ENCODE peak calls at places on chromosomes 11 and 22, in four cellular contexts. One of them, this sample, is unnamed.

GRCh38 chr11:65321828-65322495 is 7.3 kb downstream of the CDC42EP2 start:
- DNase-seq in A549: no peak
- DNase-seq in HepG2: no peak
- DNase-seq in K562: no peak
- DNase-seq in this sample: no peak

GRCh38 chr22:43217285-43218030 is 30.5 kb upstream of the TTLL12 start:
- DNase-seq in A549: no peak
- DNase-seq in HepG2: no peak
- DNase-seq in K562: no peak
- DNase-seq in this sample: no peak

GRCh38 chr22:25049770-25050169 is 97.3 kb downstream of the KIAA1671 start:
- DNase-seq in A549: no peak
- DNase-seq in HepG2: no peak
- DNase-seq in K562: no peak
- DNase-seq in this sample: no peak

GRCh38 chr22:28188480-28188879 is 269.4 kb upstream of the PITPNB start:
- DNase-seq in A549: no peak
- DNase-seq in HepG2: no peak
- DNase-seq in K562: no peak
- DNase-seq in this sample: peak

GRCh38 chr22:50303848-50304527 is 3.5 kb downstream of the PLXNB2 start:
- DNase-seq in A549: peak
- DNase-seq in HepG2: peak
- DNase-seq in K562: peak
- DNase-seq in this sample: peak

GRCh38 chr11:119907934-119908760 is 179.1 kb upstream of the NECTIN1 start:
- DNase-seq in A549: no peak
- DNase-seq in HepG2: no peak
- DNase-seq in K562: no peak
- DNase-seq in this sample: no peak

GRCh38 chr22:23686416-23687024 is 4.3 kb upstream of the RGL4 start:
- DNase-seq in A549: no peak
- DNase-seq in HepG2: no peak
- DNase-seq in K562: no peak
- DNase-seq in this sample: no peak

GRCh38 chr22:42522546-42522945 is 3.0 kb upstream of the RRP7A start:
- DNase-seq in A549: no peak
- DNase-seq in HepG2: no peak
- DNase-seq in K562: no peak
- DNase-seq in this sample: no peak

GRCh38 chr11:61061081-61061826 is 41.0 kb upstream of the CD5 start:
- DNase-seq in A549: no peak
- DNase-seq in HepG2: no peak
- DNase-seq in K562: no peak
- DNase-seq in this sample: no peak

GRCh38 chr11:108589136-108589535 is 4.4 kb downstream of the EXPH5 start:
- DNase-seq in A549: no peak
- DNase-seq in HepG2: no peak
- DNase-seq in K562: no peak
- DNase-seq in this sample: no peak

GRCh38 chr11:131581006-131581405 is 210.6 kb downstream of the NTM start:
- DNase-seq in A549: no peak
- DNase-seq in HepG2: no peak
- DNase-seq in K562: no peak
- DNase-seq in this sample: no peak

GRCh38 chr11:6405039-6405667 is 13.7 kb downstream of the APBB1 start:
- DNase-seq in A549: no peak
- DNase-seq in HepG2: no peak
- DNase-seq in K562: no peak
- DNase-seq in this sample: peak

GRCh38 chr11:2768471-2769408 is 68.9 kb upstream of the KCNQ1OT1 start:
- DNase-seq in A549: peak
- DNase-seq in HepG2: no peak
- DNase-seq in K562: peak
- DNase-seq in this sample: no peak

GRCh38 chr22:22811016-22812009 is 76.3 kb upstream of the IGLL5 start:
- DNase-seq in A549: no peak
- DNase-seq in HepG2: no peak
- DNase-seq in K562: no peak
- DNase-seq in this sample: no peak

GRCh38 chr11:16881074-16881709 is 133.0 kb downstream of the PLEKHA7 start:
- DNase-seq in A549: no peak
- DNase-seq in HepG2: no peak
- DNase-seq in K562: peak
- DNase-seq in this sample: peak

GRCh38 chr11:13448876-13449275 is 14.1 kb downstream of the BTBD10 start:
- DNase-seq in A549: no peak
- DNase-seq in HepG2: no peak
- DNase-seq in K562: no peak
- DNase-seq in this sample: no peak

GRCh38 chr11:69822676-69823494 is 3.7 kb upstream of the FGF3 start:
- DNase-seq in A549: no peak
- DNase-seq in HepG2: no peak
- DNase-seq in K562: no peak
- DNase-seq in this sample: no peak

GRCh38 chr11:19995131-19995530 is 165.1 kb downstream of the DBX1 start:
- DNase-seq in A549: peak
- DNase-seq in HepG2: peak
- DNase-seq in K562: peak
- DNase-seq in this sample: no peak

DNA sequence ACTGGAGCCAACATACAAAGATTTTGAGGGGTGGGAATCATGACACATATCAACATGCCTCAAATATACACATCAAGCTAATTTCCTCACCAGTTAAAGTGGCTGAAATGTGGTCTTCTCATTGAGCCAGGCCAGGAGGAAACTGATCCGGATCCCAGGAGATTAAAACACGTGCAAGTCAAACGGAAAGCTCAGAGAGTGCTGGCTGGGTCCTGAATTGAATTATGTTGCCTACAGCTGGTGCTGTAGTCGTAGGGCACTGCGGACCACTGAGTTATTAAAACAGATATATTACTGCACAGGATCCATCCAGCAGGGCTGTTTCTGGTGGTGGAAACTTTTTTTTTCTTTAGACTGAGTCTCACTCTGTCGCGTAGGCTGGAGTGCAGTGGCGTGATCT is 14.1 kb upstream of the WNT7B start:
- DNase-seq in A549: no peak
- DNase-seq in HepG2: no peak
- DNase-seq in K562: no peak
- DNase-seq in this sample: no peak
- TF ChIP-seq ESRRA in A549: no peak
- TF ChIP-seq ESRRA in HepG2: no peak
- TF ChIP-seq ESRRA in K562: no peak
- TF ChIP-seq ESRRA in this sample: no peak

GRCh38 chr22:36409911-36410756 is 22.4 kb upstream of the MYH9 start:
- DNase-seq in A549: no peak
- DNase-seq in HepG2: peak
- DNase-seq in K562: no peak
- DNase-seq in this sample: peak
- TF ChIP-seq JUN in A549: no peak
- TF ChIP-seq JUN in HepG2: no peak
- TF ChIP-seq JUN in K562: no peak
- TF ChIP-seq JUN in this sample: no peak

GRCh38 chr11:116079580-116079979 is 575.4 kb upstream of the CADM1 start:
- DNase-seq in A549: no peak
- DNase-seq in HepG2: no peak
- DNase-seq in K562: no peak
- DNase-seq in this sample: no peak

GRCh38 chr11:116077092-116077491 is 572.9 kb upstream of the CADM1 start:
- DNase-seq in A549: no peak
- DNase-seq in HepG2: no peak
- DNase-seq in K562: no peak
- DNase-seq in this sample: no peak

GRCh38 chr11:116082256-116082655 is 578.0 kb upstream of the CADM1 start:
- DNase-seq in A549: no peak
- DNase-seq in HepG2: no peak
- DNase-seq in K562: no peak
- DNase-seq in this sample: no peak

GRCh38 chr11:116073854-116074837 is 569.9 kb upstream of the CADM1 start:
- DNase-seq in A549: no peak
- DNase-seq in HepG2: no peak
- DNase-seq in K562: no peak
- DNase-seq in this sample: no peak

DNA sequence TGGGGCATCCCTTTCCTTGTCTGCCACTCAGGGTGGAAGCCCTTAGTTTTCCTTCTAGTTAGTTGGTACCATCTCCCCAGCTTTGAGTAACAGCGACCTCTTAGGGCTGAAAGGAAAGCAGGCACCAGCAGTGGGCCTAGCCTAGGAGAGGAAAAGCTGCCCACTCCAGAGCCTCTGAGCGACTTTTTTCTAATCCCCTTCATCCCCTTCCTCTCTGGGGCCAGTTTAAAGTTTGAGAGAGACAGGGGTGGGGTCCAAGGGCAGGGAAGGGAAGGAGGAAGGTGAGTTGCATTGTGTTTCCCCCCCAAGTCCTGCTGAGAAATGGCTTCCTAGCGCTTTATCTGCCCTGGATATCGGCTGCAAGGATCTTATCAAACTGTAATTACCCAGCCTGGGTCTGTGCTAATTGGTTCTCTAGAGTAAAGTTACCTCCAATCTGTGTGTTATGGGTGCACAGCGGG is 573.9 kb upstream of the CADM1 start:
- DNase-seq in A549: no peak
- DNase-seq in HepG2: peak
- DNase-seq in K562: no peak
- DNase-seq in this sample: peak
- TF ChIP-seq ESRRA in A549: no peak
- TF ChIP-seq ESRRA in HepG2: no peak
- TF ChIP-seq ESRRA in K562: no peak
- TF ChIP-seq ESRRA in this sample: no peak

DNA sequence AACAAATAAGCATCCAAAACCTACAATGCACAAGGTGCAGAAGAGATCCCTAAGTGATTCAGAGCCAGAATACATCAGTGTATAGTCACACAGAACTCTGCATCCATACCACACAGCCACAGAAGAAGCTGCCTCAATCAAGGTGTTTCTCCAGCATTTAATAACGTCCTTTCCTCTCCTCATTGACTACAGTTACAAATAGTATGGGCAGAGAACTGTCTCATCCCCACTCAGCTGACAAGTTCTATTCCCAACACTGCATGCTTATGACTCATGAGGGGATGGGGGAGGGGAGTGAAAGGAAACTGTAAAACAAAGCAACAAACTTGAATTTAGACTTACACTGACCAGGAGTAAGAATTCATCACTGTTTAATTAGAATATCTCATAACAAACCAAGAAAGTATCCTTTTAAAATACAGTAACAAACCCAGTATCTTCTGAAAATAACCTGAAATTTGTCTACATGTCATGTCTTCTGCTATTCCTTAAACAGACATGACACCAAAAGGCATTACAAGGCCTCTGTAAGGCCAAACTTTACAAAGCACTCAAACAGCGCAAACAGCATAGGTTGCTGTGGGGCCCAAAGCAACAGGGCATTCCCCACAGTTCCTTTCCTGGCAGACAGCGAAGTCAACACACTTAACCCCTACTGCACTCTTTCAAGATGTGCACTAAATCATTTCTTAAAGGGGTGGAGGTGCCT is 29.3 kb downstream of the CELF1 start:
- DNase-seq in A549: peak
- DNase-seq in HepG2: peak
- DNase-seq in K562: peak
- DNase-seq in this sample: no peak
- TF ChIP-seq JUN in A549: no peak
- TF ChIP-seq JUN in HepG2: no peak
- TF ChIP-seq JUN in K562: no peak
- TF ChIP-seq JUN in this sample: no peak

GRCh38 chr11:96267490-96268010 is 75.4 kb downstream of the MAML2 start:
- DNase-seq in A549: no peak
- DNase-seq in HepG2: no peak
- DNase-seq in K562: no peak
- DNase-seq in this sample: no peak
- TF ChIP-seq ESRRA in A549: no peak
- TF ChIP-seq ESRRA in HepG2: no peak
- TF ChIP-seq ESRRA in K562: no peak
- TF ChIP-seq ESRRA in this sample: no peak